ENCODE peak calls at places on chromosomes 3 and 15, in six cellular contexts. One of them, this sample, is unnamed.

GRCh38 chr15:99414755-99415731 is 150.7 kb upstream of the MEF2A start:
- DNase-seq in smooth muscle cell of the brain vasculature: no peak
- DNase-seq in Peyer's patch: peak
- DNase-seq in substantia nigra: no peak
- DNase-seq in GDM1: no peak
- DNase-seq in neural progenitor cell: peak
- DNase-seq in this sample: no peak

GRCh38 chr3:123042413-123042812 is 14.8 kb upstream of the SEMA5B start:
- DNase-seq in smooth muscle cell of the brain vasculature: no peak
- DNase-seq in Peyer's patch: no peak
- DNase-seq in substantia nigra: no peak
- DNase-seq in GDM1: no peak
- DNase-seq in neural progenitor cell: no peak
- DNase-seq in this sample: peak

GRCh38 chr3:58164199-58164879 is 46.4 kb downstream of the DNASE1L3 start:
- DNase-seq in smooth muscle cell of the brain vasculature: peak
- DNase-seq in Peyer's patch: no peak
- DNase-seq in substantia nigra: peak
- DNase-seq in GDM1: no peak
- DNase-seq in neural progenitor cell: no peak
- DNase-seq in this sample: peak

GRCh38 chr3:64214002-64214696 is 11.1 kb downstream of the PRICKLE2 start:
- DNase-seq in smooth muscle cell of the brain vasculature: no peak
- DNase-seq in Peyer's patch: no peak
- DNase-seq in substantia nigra: no peak
- DNase-seq in GDM1: no peak
- DNase-seq in neural progenitor cell: no peak
- DNase-seq in this sample: peak

GRCh38 chr3:175002732-175003143 is 143.6 kb downstream of the NAALADL2 start:
- DNase-seq in smooth muscle cell of the brain vasculature: no peak
- DNase-seq in Peyer's patch: no peak
- DNase-seq in substantia nigra: no peak
- DNase-seq in GDM1: no peak
- DNase-seq in neural progenitor cell: no peak
- DNase-seq in this sample: no peak

GRCh38 chr3:190076601-190077444 is 43.9 kb downstream of the P3H2 start:
- DNase-seq in smooth muscle cell of the brain vasculature: peak
- DNase-seq in Peyer's patch: no peak
- DNase-seq in substantia nigra: no peak
- DNase-seq in GDM1: no peak
- DNase-seq in neural progenitor cell: peak
- DNase-seq in this sample: no peak

GRCh38 chr3:131033480-131034080 is 6.9 kb downstream of the NEK11 start:
- DNase-seq in smooth muscle cell of the brain vasculature: peak
- DNase-seq in Peyer's patch: no peak
- DNase-seq in substantia nigra: no peak
- DNase-seq in GDM1: no peak
- DNase-seq in neural progenitor cell: peak
- DNase-seq in this sample: no peak

GRCh38 chr3:160945346-160945745 is 159.8 kb downstream of the B3GALNT1 start:
- DNase-seq in smooth muscle cell of the brain vasculature: no peak
- DNase-seq in Peyer's patch: no peak
- DNase-seq in substantia nigra: no peak
- DNase-seq in GDM1: no peak
- DNase-seq in neural progenitor cell: no peak
- DNase-seq in this sample: no peak

GRCh38 chr15:66703540-66703941 is 1.5 kb downstream of the SMAD6 start:
- DNase-seq in smooth muscle cell of the brain vasculature: no peak
- DNase-seq in Peyer's patch: peak
- DNase-seq in substantia nigra: no peak
- DNase-seq in GDM1: no peak
- DNase-seq in neural progenitor cell: peak
- DNase-seq in this sample: peak

GRCh38 chr15:69132935-69133861 is 27.2 kb upstream of the GLCE start:
- DNase-seq in smooth muscle cell of the brain vasculature: no peak
- DNase-seq in Peyer's patch: no peak
- DNase-seq in substantia nigra: no peak
- DNase-seq in GDM1: no peak
- DNase-seq in neural progenitor cell: no peak
- DNase-seq in this sample: no peak

GRCh38 chr3:37168896-37169295 is 5.5 kb downstream of the LRRFIP2 start:
- DNase-seq in smooth muscle cell of the brain vasculature: no peak
- DNase-seq in Peyer's patch: no peak
- DNase-seq in substantia nigra: no peak
- DNase-seq in GDM1: no peak
- DNase-seq in neural progenitor cell: no peak
- DNase-seq in this sample: no peak

GRCh38 chr3:72398781-72399180 is 449.5 kb downstream of the SHQ1 start:
- DNase-seq in smooth muscle cell of the brain vasculature: no peak
- DNase-seq in Peyer's patch: no peak
- DNase-seq in substantia nigra: no peak
- DNase-seq in GDM1: no peak
- DNase-seq in neural progenitor cell: no peak
- DNase-seq in this sample: no peak

GRCh38 chr3:135582800-135583199 is 382.7 kb upstream of the PPP2R3A start:
- DNase-seq in smooth muscle cell of the brain vasculature: no peak
- DNase-seq in Peyer's patch: no peak
- DNase-seq in substantia nigra: no peak
- DNase-seq in GDM1: no peak
- DNase-seq in neural progenitor cell: no peak
- DNase-seq in this sample: no peak

GRCh38 chr3:121979246-121979645 is 42.8 kb downstream of the ILDR1 start:
- DNase-seq in smooth muscle cell of the brain vasculature: no peak
- DNase-seq in Peyer's patch: no peak
- DNase-seq in substantia nigra: no peak
- DNase-seq in GDM1: no peak
- DNase-seq in neural progenitor cell: no peak
- DNase-seq in this sample: no peak

GRCh38 chr3:185084883-185085282 is 68.0 kb downstream of the C3orf70 start:
- DNase-seq in smooth muscle cell of the brain vasculature: no peak
- DNase-seq in Peyer's patch: no peak
- DNase-seq in substantia nigra: no peak
- DNase-seq in GDM1: no peak
- DNase-seq in neural progenitor cell: no peak
- DNase-seq in this sample: no peak

GRCh38 chr3:107117922-107118576 is 259.2 kb upstream of the CCDC54 start:
- DNase-seq in smooth muscle cell of the brain vasculature: peak
- DNase-seq in Peyer's patch: no peak
- DNase-seq in substantia nigra: peak
- DNase-seq in GDM1: no peak
- DNase-seq in neural progenitor cell: peak
- DNase-seq in this sample: no peak

GRCh38 chr3:50297384-50297775 is 1.8 kb downstream of the HYAL3 start:
- DNase-seq in smooth muscle cell of the brain vasculature: no peak
- DNase-seq in Peyer's patch: peak
- DNase-seq in substantia nigra: no peak
- DNase-seq in GDM1: no peak
- DNase-seq in neural progenitor cell: peak
- DNase-seq in this sample: no peak